ENCODE peak calls at places on chromosomes 12 and 14, in eight cellular contexts. V is stimulated activated CD4-positive, alpha-beta T cell treated with anti-CD3 and anti-CD28 coated beads, Interleukin-2, amount 100 ng/mL, for 24 hours; J is head of caudate nucleus; Y is AG09309; Q is LoVo; E is activated CD8-positive, alpha-beta memory T cell treated with anti-CD3 and anti-CD28 coated beads for 1 hour; M is NCI-H510A treated with DMSO at 0.1 percent for 48 hours; I is T-helper 1 cell. X is an unnamed sample.

GRCh38 chr12:127293507-127294310 is 973.3 kb upstream of the TMEM132C start:
- DNase-seq in V (peak), J (peak), Y (no peak), Q (peak), E (peak), M (peak), I (no peak), X (peak)

GRCh38 chr12:107200394-107200793 is 107.0 kb upstream of the CRY1 start:
- DNase-seq in V (no peak), J (no peak), Y (no peak), Q (peak), E (no peak), M (no peak), I (no peak), X (peak)

GRCh38 chr12:18799561-18799960 is 61.6 kb downstream of the CAPZA3 start:
- DNase-seq in V (no peak), J (no peak), Y (no peak), Q (no peak), E (no peak), M (no peak), I (no peak), X (no peak)

GRCh38 chr14:52944267-52944666 is 6.6 kb downstream of the FERMT2 start:
- DNase-seq in V (no peak), J (no peak), Y (no peak), Q (no peak), E (no peak), M (no peak), I (no peak), X (no peak)

GRCh38 chr12:32400114-32400672 is 835 bp downstream of the FGD4 start:
- DNase-seq in V (no peak), J (no peak), Y (no peak), Q (peak), E (no peak), M (no peak), I (no peak), X (peak)

GRCh38 chr12:131035268-131035681 is 81.6 kb downstream of the ADGRD1 start:
- DNase-seq in V (no peak), J (no peak), Y (no peak), Q (no peak), E (no peak), M (no peak), I (no peak), X (no peak)

GRCh38 chr12:5066251-5066650 is 22.6 kb downstream of the KCNA5 start:
- DNase-seq in V (no peak), J (no peak), Y (no peak), Q (no peak), E (no peak), M (no peak), I (no peak), X (no peak)

GRCh38 chr14:101185081-101185835 is 281.7 kb upstream of the RTL1 start:
- DNase-seq in V (no peak), J (no peak), Y (no peak), Q (no peak), E (no peak), M (no peak), I (no peak), X (no peak)

GRCh38 chr12:65826513-65827171 is 2.4 kb downstream of the HMGA2 start:
- DNase-seq in V (no peak), J (no peak), Y (peak), Q (peak), E (no peak), M (no peak), I (no peak), X (no peak)

GRCh38 chr12:118336123-118336522 is 36.6 kb downstream of the TAOK3 start:
- DNase-seq in V (no peak), J (no peak), Y (no peak), Q (no peak), E (no peak), M (no peak), I (no peak), X (peak)

GRCh38 chr12:45670339-45671065 is 59.0 kb upstream of the ARID2 start:
- DNase-seq in V (no peak), J (no peak), Y (no peak), Q (no peak), E (no peak), M (no peak), I (no peak), X (no peak)

GRCh38 chr12:19166387-19166786 is 36.9 kb downstream of the PLEKHA5 start:
- DNase-seq in V (no peak), J (no peak), Y (no peak), Q (no peak), E (no peak), M (no peak), I (no peak), X (no peak)

GRCh38 chr14:94974422-94974821 is 182.9 kb downstream of the DICER1 start:
- DNase-seq in V (no peak), J (no peak), Y (no peak), Q (no peak), E (no peak), M (no peak), I (no peak), X (no peak)

GRCh38 chr14:29822430-29822709 is 105.3 kb downstream of the PRKD1 start:
- DNase-seq in V (no peak), J (no peak), Y (no peak), Q (no peak), E (no peak), M (no peak), I (no peak), X (no peak)

GRCh38 chr14:96681826-96682225 is 115.4 kb upstream of the VRK1 start:
- DNase-seq in V (no peak), J (no peak), Y (no peak), Q (no peak), E (no peak), M (no peak), I (no peak), X (no peak)

GRCh38 chr14:105069887-105070759 is 4.9 kb upstream of the GPR132 start:
- DNase-seq in V (peak), J (peak), Y (no peak), Q (no peak), E (no peak), M (no peak), I (no peak), X (no peak)

GRCh38 chr12:52913424-52913821 is 8.5 kb upstream of the KRT8 start:
- DNase-seq in V (no peak), J (no peak), Y (no peak), Q (no peak), E (no peak), M (peak), I (no peak), X (peak)

GRCh38 chr12:70719672-70720420 is 82.6 kb upstream of the PTPRB start:
- DNase-seq in V (peak), J (peak), Y (no peak), Q (peak), E (peak), M (peak), I (no peak), X (peak)

X was measured in DMS53.